ENCODE peak calls at places on chromosomes 5 and 9, in seven cellular contexts. T is AG04450, N is RWPE1, H is GM13976, E is cardiac muscle cell, C is mesothelial cell of epicardium, Z is thyroid gland. O is an unnamed sample.

GRCh38 chr9:38362912-38363588 is 29.5 kb upstream of the ALDH1B1 start:
- DNase-seq in T (peak; percentile 67), N (peak; percentile 76), H (peak; percentile 55), E (peak; percentile 86), C (no peak), Z (peak; percentile 39), O (no peak)

GRCh38 chr5:131109540-131110255 is 55.4 kb downstream of the HINT1 start:
- DNase-seq in T (no peak), N (peak; percentile 67), H (peak; percentile 58), E (peak; percentile 63), C (no peak), Z (peak; percentile 7), O (no peak)

GRCh38 chr5:149371296-149371962 is 7.7 kb downstream of the IL17B start:
- DNase-seq in T (no peak), N (peak; percentile 79), H (peak; percentile 84), E (peak; percentile 63), C (no peak), Z (peak; percentile 60), O (no peak)

GRCh38 chr5:168992687-168993086 is 308.3 kb downstream of the SLIT3 start:
- DNase-seq in T (no peak), N (no peak), H (no peak), E (no peak), C (no peak), Z (peak; percentile 42), O (no peak)

GRCh38 chr5:77867194-77867691 is 91.1 kb upstream of the TBCA start:
- DNase-seq in T (no peak), N (peak; percentile 46), H (no peak), E (peak; percentile 40), C (no peak), Z (no peak), O (no peak)

GRCh38 chr9:134025606-134026541 is 593 bp downstream of the BRD3OS start:
- DNase-seq in T (no peak), N (peak; percentile 51), H (peak; percentile 78), E (peak; percentile 45), C (no peak), Z (peak; percentile 43), O (no peak)

GRCh38 chr5:72346396-72346795 is 26.2 kb downstream of the PTCD2 start:
- DNase-seq in T (no peak), N (no peak), H (no peak), E (no peak), C (no peak), Z (no peak), O (no peak)

GRCh38 chr5:141783599-141784296 is 94.5 kb downstream of the PCDH1 start:
- DNase-seq in T (no peak), N (peak; percentile 91), H (no peak), E (no peak), C (no peak), Z (no peak), O (no peak)

GRCh38 chr5:88380332-88380731 is 111.7 kb upstream of the TMEM161B start:
- DNase-seq in T (no peak), N (no peak), H (no peak), E (no peak), C (no peak), Z (no peak), O (no peak)

GRCh38 chr5:171093598-171093997 is 215.4 kb upstream of the TLX3 start:
- DNase-seq in T (no peak), N (peak; percentile 4), H (no peak), E (no peak), C (no peak), Z (no peak), O (no peak)

GRCh38 chr5:75668988-75669760 is 48.1 kb downstream of the POC5 start:
- DNase-seq in T (no peak), N (peak; percentile 30), H (peak; percentile 64), E (peak; percentile 40), C (no peak), Z (peak; percentile 39), O (no peak)

GRCh38 chr9:7452378-7452777 is 347.2 kb downstream of the DMAC1 start:
- DNase-seq in T (peak; percentile 2), N (no peak), H (no peak), E (peak; percentile 60), C (no peak), Z (no peak), O (no peak)

GRCh38 chr5:169728-170094 is 21.6 kb upstream of the LRRC14B start:
- DNase-seq in T (no peak), N (no peak), H (no peak), E (no peak), C (no peak), Z (no peak), O (no peak)

DNA sequence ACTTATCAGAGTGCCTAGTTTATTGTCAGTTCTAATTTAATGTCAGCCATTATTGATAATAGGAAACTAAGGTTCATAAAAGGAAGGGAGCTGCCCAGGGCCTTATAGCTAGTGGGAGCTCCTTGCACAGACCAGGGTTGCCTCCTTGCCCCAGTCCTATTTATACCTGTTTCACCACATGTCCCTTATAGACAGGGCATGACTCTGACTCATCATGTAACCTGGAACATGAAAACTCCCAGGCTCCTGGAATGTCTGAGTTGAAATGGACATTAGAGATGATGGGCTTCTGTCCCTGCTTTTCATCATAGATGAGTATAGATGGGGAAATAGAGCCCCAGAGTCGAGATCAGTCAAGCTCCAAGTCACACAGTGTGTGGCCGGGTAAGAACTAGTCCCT is 21.1 kb downstream of the FAT2 start:
- DNase-seq in T (no peak), N (peak; percentile 87), H (no peak), E (no peak), C (no peak), Z (no peak), O (no peak)
- TF ChIP-seq CTCF in T (no peak), N (no peak), H (no peak), E (no peak), C (no peak), Z (no peak), O (no peak)

GRCh38 chr9:90835206-90835605 is 33.6 kb downstream of the SYK start:
- DNase-seq in T (no peak), N (no peak), H (no peak), E (no peak), C (no peak), Z (peak; percentile 76), O (no peak)

GRCh38 chr9:90839183-90839582 is 37.6 kb downstream of the SYK start:
- DNase-seq in T (no peak), N (no peak), H (no peak), E (no peak), C (no peak), Z (no peak), O (no peak)

GRCh38 chr9:90838761-90839160 is 37.1 kb downstream of the SYK start:
- DNase-seq in T (no peak), N (no peak), H (no peak), E (no peak), C (no peak), Z (no peak), O (no peak)

GRCh38 chr9:90836396-90837080 is 34.9 kb downstream of the SYK start:
- DNase-seq in T (no peak), N (no peak), H (no peak), E (no peak), C (no peak), Z (no peak), O (no peak)

DNA sequence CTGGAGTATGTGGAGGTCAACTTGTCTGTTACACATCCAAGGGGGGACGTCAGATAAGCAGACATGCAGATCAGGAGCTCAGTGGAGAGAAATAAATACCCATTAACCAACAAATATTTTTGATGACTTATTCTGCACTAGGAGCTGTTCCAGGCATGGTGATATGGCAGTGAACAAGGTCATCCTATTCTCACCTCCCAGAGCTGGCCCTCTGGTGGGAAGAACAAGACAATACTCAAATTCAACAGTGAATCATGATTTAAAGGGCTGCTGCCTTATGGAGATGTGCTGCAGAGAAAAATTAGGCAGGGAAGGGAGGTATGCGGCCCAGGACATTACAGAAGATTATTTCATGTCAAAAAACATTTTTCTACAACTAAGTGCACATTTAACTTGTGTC is 36.5 kb downstream of the SYK start:
- DNase-seq in T (no peak), N (peak; percentile 36), H (no peak), E (no peak), C (no peak), Z (no peak), O (no peak)
- TF ChIP-seq CTCF in T (no peak), N (no peak), H (no peak), E (no peak), C (no peak), Z (no peak), O (no peak)

GRCh38 chr5:134510970-134511795 is 14.3 kb upstream of the JADE2 start:
- DNase-seq in T (no peak), N (peak; percentile 91), H (peak; percentile 28), E (peak; percentile 40), C (no peak), Z (no peak), O (no peak)

GRCh38 chr5:134508521-134509195 is 16.8 kb upstream of the JADE2 start:
- DNase-seq in T (no peak), N (no peak), H (no peak), E (no peak), C (no peak), Z (no peak), O (no peak)

GRCh38 chr5:134512661-134512999 is 12.8 kb upstream of the JADE2 start:
- DNase-seq in T (no peak), N (no peak), H (no peak), E (no peak), C (no peak), Z (no peak), O (no peak)

GRCh38 chr5:134509308-134510040 is 16.0 kb upstream of the JADE2 start:
- DNase-seq in T (no peak), N (no peak), H (no peak), E (peak; percentile 29), C (no peak), Z (no peak), O (no peak)

GRCh38 chr5:134511796-134512660 is 13.4 kb upstream of the JADE2 start:
- DNase-seq in T (no peak), N (peak; percentile 35), H (no peak), E (peak; percentile 88), C (no peak), Z (peak; percentile 51), O (peak; percentile 46)
- TF ChIP-seq CTCF in T (peak; percentile 15), N (no peak), H (no peak), E (peak; percentile 22), C (peak; percentile 22), Z (no peak), O (no peak)

DNA sequence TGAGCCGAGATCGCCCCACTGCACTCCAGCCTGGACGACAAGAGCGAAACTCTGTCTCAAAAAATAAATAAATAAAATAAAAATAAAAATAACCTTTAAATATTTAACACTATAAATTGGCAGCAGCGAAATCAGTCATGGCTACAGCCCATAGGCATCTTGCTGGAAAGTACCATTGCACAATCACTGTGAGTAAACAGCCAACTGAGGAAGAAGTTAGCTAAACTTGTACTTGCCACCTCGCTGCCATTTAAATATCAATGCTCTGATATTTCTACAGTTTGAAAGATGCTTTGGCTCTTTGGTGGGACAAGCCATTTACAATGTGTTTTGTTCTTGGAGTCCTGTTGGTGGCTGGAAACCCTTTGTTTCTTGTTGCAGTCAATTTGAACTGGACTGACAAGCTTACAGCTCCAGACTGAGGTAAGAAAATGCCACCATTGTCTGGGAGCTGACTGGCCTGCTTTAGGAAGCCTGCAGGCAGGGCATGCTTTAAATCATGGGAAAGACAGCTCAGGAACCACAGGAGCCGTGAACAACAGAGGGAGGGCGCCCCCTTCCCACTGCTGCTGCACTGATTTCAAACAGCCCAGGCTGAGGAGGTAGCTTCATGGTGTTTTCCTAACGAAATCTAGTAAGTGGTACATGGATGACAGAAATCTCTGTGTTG is 322.8 kb upstream of the RFX3 start:
- DNase-seq in T (no peak), N (no peak), H (no peak), E (peak; percentile 39), C (no peak), Z (no peak), O (no peak)
- TF ChIP-seq CTCF in T (no peak), N (no peak), H (no peak), E (peak; percentile 20), C (no peak), Z (no peak), O (no peak)

O was measured in omental fat pad.